ENCODE peak calls at places on chromosomes 4 and X, in five cellular contexts. One of them, this sample, is unnamed.

GRCh38 chrX:13697976-13698375 is 9.0 kb downstream of the RAB9A start:
- DNase-seq in CD4-positive, alpha-beta T cell: no peak
- DNase-seq in CD8-positive, alpha-beta T cell: no peak
- DNase-seq in brain microvascular endothelial cell: no peak
- DNase-seq in fibroblast of lung: no peak
- DNase-seq in this sample: no peak

GRCh38 chr4:80486603-80487002 is 151.1 kb downstream of the CFAP299 start:
- DNase-seq in CD4-positive, alpha-beta T cell: no peak
- DNase-seq in CD8-positive, alpha-beta T cell: no peak
- DNase-seq in brain microvascular endothelial cell: no peak
- DNase-seq in fibroblast of lung: no peak
- DNase-seq in this sample: no peak

GRCh38 chr4:149980941-149981340 is 97.3 kb upstream of the DCLK2 start:
- DNase-seq in CD4-positive, alpha-beta T cell: peak; percentile 20
- DNase-seq in CD8-positive, alpha-beta T cell: no peak
- DNase-seq in brain microvascular endothelial cell: peak; percentile 51
- DNase-seq in fibroblast of lung: peak; percentile 62
- DNase-seq in this sample: no peak

GRCh38 chr4:2685541-2685940 is 70.6 kb downstream of the TNIP2 start:
- DNase-seq in CD4-positive, alpha-beta T cell: no peak
- DNase-seq in CD8-positive, alpha-beta T cell: no peak
- DNase-seq in brain microvascular endothelial cell: no peak
- DNase-seq in fibroblast of lung: peak; percentile 35
- DNase-seq in this sample: no peak

GRCh38 chrX:53441531-53442321 is 7.6 kb upstream of the HSD17B10 start:
- DNase-seq in CD4-positive, alpha-beta T cell: peak; percentile 65
- DNase-seq in CD8-positive, alpha-beta T cell: peak; percentile 60
- DNase-seq in brain microvascular endothelial cell: peak; percentile 37
- DNase-seq in fibroblast of lung: peak; percentile 69
- DNase-seq in this sample: no peak

GRCh38 chr4:2302387-2303119 is 40.6 kb upstream of the MXD4 start:
- DNase-seq in CD4-positive, alpha-beta T cell: no peak
- DNase-seq in CD8-positive, alpha-beta T cell: no peak
- DNase-seq in brain microvascular endothelial cell: no peak
- DNase-seq in fibroblast of lung: peak; percentile 26
- DNase-seq in this sample: no peak

GRCh38 chr4:26891054-26891453 is 30.4 kb downstream of the STIM2 start:
- DNase-seq in CD4-positive, alpha-beta T cell: no peak
- DNase-seq in CD8-positive, alpha-beta T cell: no peak
- DNase-seq in brain microvascular endothelial cell: no peak
- DNase-seq in fibroblast of lung: no peak
- DNase-seq in this sample: no peak

GRCh38 chr4:40601641-40602040 is 28.0 kb downstream of the RBM47 start:
- DNase-seq in CD4-positive, alpha-beta T cell: no peak
- DNase-seq in CD8-positive, alpha-beta T cell: no peak
- DNase-seq in brain microvascular endothelial cell: no peak
- DNase-seq in fibroblast of lung: no peak
- DNase-seq in this sample: no peak

GRCh38 chr4:39970559-39971270 is 7.0 kb downstream of the PDS5A start:
- DNase-seq in CD4-positive, alpha-beta T cell: no peak
- DNase-seq in CD8-positive, alpha-beta T cell: no peak
- DNase-seq in brain microvascular endothelial cell: no peak
- DNase-seq in fibroblast of lung: no peak
- DNase-seq in this sample: no peak

GRCh38 chr4:53908661-53909078 is 155.7 kb downstream of the CHIC2 start:
- DNase-seq in CD4-positive, alpha-beta T cell: no peak
- DNase-seq in CD8-positive, alpha-beta T cell: no peak
- DNase-seq in brain microvascular endothelial cell: peak; percentile 89
- DNase-seq in fibroblast of lung: peak; percentile 95
- DNase-seq in this sample: peak; percentile 74

GRCh38 chrX:135892781-135893180 is 463 bp downstream of the CT45A10 start:
- DNase-seq in CD4-positive, alpha-beta T cell: no peak
- DNase-seq in CD8-positive, alpha-beta T cell: no peak
- DNase-seq in brain microvascular endothelial cell: no peak
- DNase-seq in fibroblast of lung: no peak
- DNase-seq in this sample: no peak

GRCh38 chrX:71627588-71628404 is 9.5 kb upstream of the CXCR3 start:
- DNase-seq in CD4-positive, alpha-beta T cell: no peak
- DNase-seq in CD8-positive, alpha-beta T cell: no peak
- DNase-seq in brain microvascular endothelial cell: no peak
- DNase-seq in fibroblast of lung: no peak
- DNase-seq in this sample: no peak

GRCh38 chrX:130975947-130976346 is 72.9 kb upstream of the ENOX2 start:
- DNase-seq in CD4-positive, alpha-beta T cell: no peak
- DNase-seq in CD8-positive, alpha-beta T cell: no peak
- DNase-seq in brain microvascular endothelial cell: peak; percentile 74
- DNase-seq in fibroblast of lung: peak; percentile 70
- DNase-seq in this sample: no peak

GRCh38 chrX:119503484-119503861 is 35.2 kb downstream of the SLC25A5 start:
- DNase-seq in CD4-positive, alpha-beta T cell: no peak
- DNase-seq in CD8-positive, alpha-beta T cell: no peak
- DNase-seq in brain microvascular endothelial cell: peak; percentile 80
- DNase-seq in fibroblast of lung: peak; percentile 73
- DNase-seq in this sample: peak; percentile 35

GRCh38 chr4:116005806-116006088 is 892.3 kb upstream of the NDST4 start:
- DNase-seq in CD4-positive, alpha-beta T cell: no peak
- DNase-seq in CD8-positive, alpha-beta T cell: no peak
- DNase-seq in brain microvascular endothelial cell: no peak
- DNase-seq in fibroblast of lung: no peak
- DNase-seq in this sample: no peak

GRCh38 chrX:30246769-30247489 is at the start of gene MAGEB1:
- DNase-seq in CD4-positive, alpha-beta T cell: no peak
- DNase-seq in CD8-positive, alpha-beta T cell: no peak
- DNase-seq in brain microvascular endothelial cell: no peak
- DNase-seq in fibroblast of lung: no peak
- DNase-seq in this sample: no peak

GRCh38 chr4:28007693-28008092 is 1147.1 kb downstream of the STIM2 start:
- DNase-seq in CD4-positive, alpha-beta T cell: no peak
- DNase-seq in CD8-positive, alpha-beta T cell: no peak
- DNase-seq in brain microvascular endothelial cell: no peak
- DNase-seq in fibroblast of lung: no peak
- DNase-seq in this sample: no peak

GRCh38 chr4:36006226-36006625 is 238.1 kb downstream of the ARAP2 start:
- DNase-seq in CD4-positive, alpha-beta T cell: no peak
- DNase-seq in CD8-positive, alpha-beta T cell: no peak
- DNase-seq in brain microvascular endothelial cell: no peak
- DNase-seq in fibroblast of lung: peak; percentile 6
- DNase-seq in this sample: no peak

GRCh38 chr4:38509551-38509950 is 154.4 kb upstream of the KLF3 start:
- DNase-seq in CD4-positive, alpha-beta T cell: peak; percentile 43
- DNase-seq in CD8-positive, alpha-beta T cell: peak; percentile 43
- DNase-seq in brain microvascular endothelial cell: no peak
- DNase-seq in fibroblast of lung: no peak
- DNase-seq in this sample: no peak

GRCh38 chrX:119573840-119574393 is 446 bp upstream of the UBE2A start:
- DNase-seq in CD4-positive, alpha-beta T cell: no peak
- DNase-seq in CD8-positive, alpha-beta T cell: no peak
- DNase-seq in brain microvascular endothelial cell: peak; percentile 35
- DNase-seq in fibroblast of lung: no peak
- DNase-seq in this sample: no peak

GRCh38 chr4:111268769-111269414 is 646.0 kb upstream of the PITX2 start:
- DNase-seq in CD4-positive, alpha-beta T cell: no peak
- DNase-seq in CD8-positive, alpha-beta T cell: no peak
- DNase-seq in brain microvascular endothelial cell: peak; percentile 1
- DNase-seq in fibroblast of lung: peak; percentile 0
- DNase-seq in this sample: no peak

GRCh38 chrX:149494844-149495565 is 10.1 kb downstream of the IDS start:
- DNase-seq in CD4-positive, alpha-beta T cell: no peak
- DNase-seq in CD8-positive, alpha-beta T cell: no peak
- DNase-seq in brain microvascular endothelial cell: no peak
- DNase-seq in fibroblast of lung: no peak
- DNase-seq in this sample: no peak

GRCh38 chrX:93874554-93874953 is 200.5 kb downstream of the FAM133A start:
- DNase-seq in CD4-positive, alpha-beta T cell: no peak
- DNase-seq in CD8-positive, alpha-beta T cell: no peak
- DNase-seq in brain microvascular endothelial cell: no peak
- DNase-seq in fibroblast of lung: no peak
- DNase-seq in this sample: no peak

GRCh38 chrX:129193357-129193756 is 329.9 kb downstream of the SMARCA1 start:
- DNase-seq in CD4-positive, alpha-beta T cell: no peak
- DNase-seq in CD8-positive, alpha-beta T cell: no peak
- DNase-seq in brain microvascular endothelial cell: no peak
- DNase-seq in fibroblast of lung: no peak
- DNase-seq in this sample: no peak

DNA sequence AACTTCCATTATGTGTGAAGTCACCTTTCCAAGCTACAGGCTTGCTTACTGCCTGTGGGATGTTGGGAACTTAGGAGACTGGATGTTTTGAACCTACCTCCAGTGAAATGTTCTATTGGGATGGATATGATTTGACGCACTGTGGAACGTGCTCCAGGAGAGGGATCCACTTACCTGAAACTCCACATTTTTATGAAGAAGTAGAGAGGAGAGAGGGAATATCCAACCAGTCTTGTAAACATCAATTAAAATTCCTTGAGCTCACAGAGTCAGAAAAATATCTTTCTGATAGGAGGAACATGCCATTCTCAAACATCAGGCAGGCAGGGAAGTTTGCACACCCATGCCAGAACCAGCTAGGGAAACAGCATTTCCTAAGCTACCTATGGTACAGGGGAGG is 91.1 kb upstream of the MAOA start:
- DNase-seq in CD4-positive, alpha-beta T cell: no peak
- DNase-seq in CD8-positive, alpha-beta T cell: no peak
- DNase-seq in brain microvascular endothelial cell: no peak
- DNase-seq in fibroblast of lung: no peak
- DNase-seq in this sample: no peak
- TF ChIP-seq CTCF in CD4-positive, alpha-beta T cell: no peak
- TF ChIP-seq CTCF in CD8-positive, alpha-beta T cell: no peak
- TF ChIP-seq CTCF in brain microvascular endothelial cell: no peak
- TF ChIP-seq CTCF in fibroblast of lung: no peak
- TF ChIP-seq CTCF in this sample: no peak

GRCh38 chrX:22128961-22129360 is 96.8 kb downstream of the PHEX start:
- DNase-seq in CD4-positive, alpha-beta T cell: no peak
- DNase-seq in CD8-positive, alpha-beta T cell: no peak
- DNase-seq in brain microvascular endothelial cell: no peak
- DNase-seq in fibroblast of lung: no peak
- DNase-seq in this sample: no peak

GRCh38 chrX:22122510-22122909 is 90.4 kb downstream of the PHEX start:
- DNase-seq in CD4-positive, alpha-beta T cell: no peak
- DNase-seq in CD8-positive, alpha-beta T cell: no peak
- DNase-seq in brain microvascular endothelial cell: peak; percentile 41
- DNase-seq in fibroblast of lung: peak; percentile 94
- DNase-seq in this sample: no peak

GRCh38 chrX:22121161-22121560 is 89.0 kb downstream of the PHEX start:
- DNase-seq in CD4-positive, alpha-beta T cell: no peak
- DNase-seq in CD8-positive, alpha-beta T cell: no peak
- DNase-seq in brain microvascular endothelial cell: no peak
- DNase-seq in fibroblast of lung: no peak
- DNase-seq in this sample: no peak

GRCh38 chrX:22126311-22126710 is 94.2 kb downstream of the PHEX start:
- DNase-seq in CD4-positive, alpha-beta T cell: no peak
- DNase-seq in CD8-positive, alpha-beta T cell: no peak
- DNase-seq in brain microvascular endothelial cell: no peak
- DNase-seq in fibroblast of lung: peak; percentile 43
- DNase-seq in this sample: no peak

GRCh38 chrX:22124098-22124497 is 92.0 kb downstream of the PHEX start:
- DNase-seq in CD4-positive, alpha-beta T cell: no peak
- DNase-seq in CD8-positive, alpha-beta T cell: no peak
- DNase-seq in brain microvascular endothelial cell: no peak
- DNase-seq in fibroblast of lung: peak; percentile 24
- DNase-seq in this sample: no peak
- TF ChIP-seq CTCF in CD4-positive, alpha-beta T cell: no peak
- TF ChIP-seq CTCF in CD8-positive, alpha-beta T cell: no peak
- TF ChIP-seq CTCF in brain microvascular endothelial cell: no peak
- TF ChIP-seq CTCF in fibroblast of lung: no peak
- TF ChIP-seq CTCF in this sample: no peak

GRCh38 chrX:116726806-116727205 is 264.0 kb upstream of the CT83 start:
- DNase-seq in CD4-positive, alpha-beta T cell: no peak
- DNase-seq in CD8-positive, alpha-beta T cell: no peak
- DNase-seq in brain microvascular endothelial cell: no peak
- DNase-seq in fibroblast of lung: no peak
- DNase-seq in this sample: no peak

GRCh38 chrX:116732214-116732613 is 269.4 kb upstream of the CT83 start:
- DNase-seq in CD4-positive, alpha-beta T cell: no peak
- DNase-seq in CD8-positive, alpha-beta T cell: no peak
- DNase-seq in brain microvascular endothelial cell: no peak
- DNase-seq in fibroblast of lung: no peak
- DNase-seq in this sample: no peak
- TF ChIP-seq CTCF in CD4-positive, alpha-beta T cell: no peak
- TF ChIP-seq CTCF in CD8-positive, alpha-beta T cell: no peak
- TF ChIP-seq CTCF in brain microvascular endothelial cell: no peak
- TF ChIP-seq CTCF in fibroblast of lung: no peak
- TF ChIP-seq CTCF in this sample: no peak

DNA sequence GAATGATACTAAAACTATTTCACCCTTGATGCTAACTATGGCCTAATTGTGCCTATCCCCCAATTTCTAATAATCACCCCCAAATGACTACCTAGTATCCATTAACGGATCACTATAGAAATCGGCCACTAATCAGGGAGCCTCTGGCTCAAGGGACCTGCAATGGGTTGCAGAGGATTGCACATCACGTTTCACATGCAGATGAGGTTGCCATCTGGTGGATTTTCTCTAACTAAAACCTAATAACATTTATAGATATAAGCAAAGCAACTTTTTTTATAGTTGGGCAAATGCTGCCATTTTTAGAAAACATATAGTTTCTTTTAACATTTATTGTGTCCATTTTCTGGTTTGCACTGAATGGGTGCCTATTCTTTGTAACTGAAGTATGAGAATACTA is 28.3 kb upstream of the ALG13 start:
- DNase-seq in CD4-positive, alpha-beta T cell: no peak
- DNase-seq in CD8-positive, alpha-beta T cell: no peak
- DNase-seq in brain microvascular endothelial cell: no peak
- DNase-seq in fibroblast of lung: no peak
- DNase-seq in this sample: no peak
- TF ChIP-seq CTCF in CD4-positive, alpha-beta T cell: no peak
- TF ChIP-seq CTCF in CD8-positive, alpha-beta T cell: no peak
- TF ChIP-seq CTCF in brain microvascular endothelial cell: no peak
- TF ChIP-seq CTCF in fibroblast of lung: no peak
- TF ChIP-seq CTCF in this sample: no peak

DNA sequence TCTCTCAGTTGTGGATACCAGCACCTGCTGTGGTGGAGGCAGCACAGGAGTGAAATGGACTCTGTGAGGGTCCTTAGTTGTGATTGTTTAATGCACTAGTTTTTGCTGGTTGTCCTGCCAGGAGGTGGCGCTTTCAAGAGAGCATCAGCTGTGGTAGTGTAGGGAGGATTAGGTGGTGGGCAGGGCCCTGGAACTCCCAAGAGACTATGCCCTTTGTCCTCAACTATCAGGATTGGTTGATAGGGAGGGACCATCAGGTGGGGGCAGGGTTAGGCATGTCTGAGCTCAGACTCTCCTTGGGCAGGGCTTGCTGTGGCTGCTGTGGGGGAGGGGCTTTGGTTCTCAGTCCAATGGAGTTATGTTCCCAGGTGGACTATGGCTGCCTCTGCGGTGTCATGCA is 121.9 kb downstream of the RRAGB start:
- DNase-seq in CD4-positive, alpha-beta T cell: no peak
- DNase-seq in CD8-positive, alpha-beta T cell: no peak
- DNase-seq in brain microvascular endothelial cell: no peak
- DNase-seq in fibroblast of lung: no peak
- DNase-seq in this sample: no peak
- TF ChIP-seq CTCF in CD4-positive, alpha-beta T cell: no peak
- TF ChIP-seq CTCF in CD8-positive, alpha-beta T cell: no peak
- TF ChIP-seq CTCF in brain microvascular endothelial cell: no peak
- TF ChIP-seq CTCF in fibroblast of lung: no peak
- TF ChIP-seq CTCF in this sample: no peak